ENCODE peak calls at places on chromosomes 4 and X, in eight cellular contexts. R is brain microvascular endothelial cell, O is GM06990, C is bronchial epithelial cell, E is adipocyte, K is psoas muscle, Y is spleen, G is skeletal muscle cell. Z is an unnamed sample.

GRCh38 chrX:12946406-12946805 is 28.5 kb upstream of the TMSB4X start:
- DNase-seq in R (no peak), O (no peak), C (no peak), E (no peak), K (no peak), Y (no peak), G (no peak), Z (no peak)

GRCh38 chr4:108171541-108172230 is 3.0 kb upstream of the LEF1 start:
- DNase-seq in R (no peak), O (peak; percentile 15), C (no peak), E (peak; percentile 8), K (no peak), Y (peak; percentile 76), G (no peak), Z (no peak)

GRCh38 chr4:54482529-54482961 is 175.2 kb upstream of the KIT start:
- DNase-seq in R (peak; percentile 43), O (no peak), C (no peak), E (peak; percentile 13), K (no peak), Y (no peak), G (no peak), Z (no peak)

GRCh38 chr4:152680988-152681731 is 1.4 kb upstream of the TMEM154 start:
- DNase-seq in R (peak; percentile 82), O (no peak), C (peak; percentile 100), E (no peak), K (no peak), Y (no peak), G (peak; percentile 73), Z (peak; percentile 67)

GRCh38 chr4:177190995-177191568 is 118.6 kb upstream of the NEIL3 start:
- DNase-seq in R (peak; percentile 33), O (no peak), C (peak; percentile 27), E (peak; percentile 19), K (no peak), Y (no peak), G (no peak), Z (peak; percentile 7)

GRCh38 chr4:39286263-39286662 is 79.9 kb downstream of the RFC1 start:
- DNase-seq in R (no peak), O (no peak), C (no peak), E (no peak), K (no peak), Y (no peak), G (no peak), Z (no peak)

GRCh38 chr4:3234171-3235029 is 14.6 kb upstream of the MSANTD1 start:
- DNase-seq in R (no peak), O (no peak), C (no peak), E (no peak), K (no peak), Y (no peak), G (no peak), Z (no peak)

GRCh38 chr4:142846105-142846728 is at the start of gene INPP4B:
- DNase-seq in R (peak; percentile 54), O (peak; percentile 52), C (peak; percentile 31), E (peak; percentile 79), K (peak; percentile 34), Y (peak; percentile 76), G (peak; percentile 22), Z (no peak)

GRCh38 chrX:69493193-69493592 is 10.9 kb upstream of the NALF2 start:
- DNase-seq in R (no peak), O (no peak), C (peak; percentile 23), E (peak; percentile 2), K (no peak), Y (no peak), G (no peak), Z (no peak)

GRCh38 chr4:64774626-64775025 is 365.4 kb upstream of the TECRL start:
- DNase-seq in R (no peak), O (no peak), C (no peak), E (no peak), K (no peak), Y (no peak), G (no peak), Z (no peak)

GRCh38 chrX:3791449-3791848 is 78.0 kb upstream of the PRKX start:
- DNase-seq in R (no peak), O (no peak), C (no peak), E (no peak), K (no peak), Y (no peak), G (no peak), Z (no peak)

GRCh38 chr4:18816228-18816891 is 794.8 kb upstream of the LCORL start:
- DNase-seq in R (peak; percentile 4), O (no peak), C (no peak), E (no peak), K (no peak), Y (no peak), G (no peak), Z (no peak)

GRCh38 chr4:43352859-43353258 is 460.3 kb downstream of the GRXCR1 start:
- DNase-seq in R (no peak), O (no peak), C (no peak), E (no peak), K (no peak), Y (no peak), G (no peak), Z (no peak)

GRCh38 chr4:57190651-57191481 is 80.7 kb upstream of the IGFBP7 start:
- DNase-seq in R (peak; percentile 20), O (no peak), C (peak; percentile 23), E (peak; percentile 30), K (no peak), Y (no peak), G (no peak), Z (peak; percentile 12)

DNA sequence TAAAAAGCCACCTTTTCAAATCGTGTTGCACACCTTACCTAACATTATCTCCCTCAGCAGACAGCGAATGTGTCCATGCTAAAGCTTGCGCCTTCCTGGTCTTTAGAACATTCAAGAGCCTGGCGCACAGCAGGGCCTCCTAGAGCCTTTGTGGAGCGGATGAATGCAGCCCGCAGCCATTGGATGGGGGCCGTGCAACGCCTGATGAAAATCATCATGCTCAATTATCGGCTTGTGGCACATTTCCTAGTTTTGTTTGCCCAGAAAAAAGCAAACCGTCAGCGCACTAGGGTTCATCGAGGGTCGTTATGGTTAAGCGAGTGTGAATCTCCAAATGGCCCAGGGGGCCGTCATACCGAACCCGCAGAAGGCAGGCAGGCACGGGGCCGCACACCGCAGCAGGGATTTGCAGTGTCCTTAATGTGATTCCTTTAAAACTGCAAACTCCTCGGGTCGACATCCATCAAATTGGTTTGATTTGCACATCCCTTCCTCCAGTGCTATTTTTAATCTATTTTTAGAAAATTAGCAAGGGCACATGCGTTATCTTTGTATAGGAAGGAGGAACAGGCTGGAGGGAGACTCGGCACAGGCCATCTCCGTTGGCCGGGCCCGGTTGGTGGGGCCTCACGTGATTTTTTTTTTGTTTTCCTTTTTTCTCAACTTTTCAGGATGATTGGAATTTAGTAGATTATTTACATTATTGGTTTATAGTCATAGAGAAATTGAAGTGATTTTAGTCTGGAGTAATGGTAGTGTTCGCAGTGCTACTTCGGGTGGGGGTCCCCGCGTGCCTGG is 53.1 kb downstream of the ABLIM2 start:
- DNase-seq in R (no peak), O (no peak), C (no peak), E (no peak), K (no peak), Y (no peak), G (no peak), Z (no peak)
- H3K4me3 ChIP-seq in R (no peak overlapping the region), O (no peak overlapping the region), C (no peak overlapping the region), E (no peak overlapping the region), K (no peak overlapping the region), Y (no peak overlapping the region), G (no peak overlapping the region), Z (no peak overlapping the region)

DNA sequence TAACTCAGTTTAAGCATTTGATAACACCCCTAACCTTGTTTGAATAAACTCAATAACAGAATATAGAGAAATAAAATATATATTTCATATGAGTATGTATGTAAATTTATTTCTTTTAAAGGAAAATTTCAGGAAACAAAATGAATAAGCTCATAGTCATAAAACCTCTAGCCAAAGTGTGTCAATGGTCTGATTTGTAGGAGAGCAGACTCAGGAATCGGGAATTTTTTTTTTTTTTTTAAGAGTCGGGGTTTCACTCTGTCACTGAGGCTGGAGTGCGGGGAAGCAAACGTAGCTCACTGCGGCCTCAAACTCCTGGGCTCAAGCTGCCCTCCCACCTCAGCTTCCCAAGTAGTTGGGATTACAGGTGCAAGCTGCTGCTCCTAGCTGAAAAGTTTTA is 2.4 kb downstream of the PKD2 start:
- DNase-seq in R (no peak), O (no peak), C (no peak), E (no peak), K (no peak), Y (no peak), G (no peak), Z (no peak)
- H3K4me3 ChIP-seq in R (peak overlapping the region; percentile 23), O (no peak overlapping the region), C (no peak overlapping the region), E (peak overlapping the region; percentile 91), K (no peak overlapping the region), Y (no peak overlapping the region), G (peak overlapping the region; percentile 2), Z (peak overlapping the region; percentile 51)

GRCh38 chr4:38085394-38086150 is 125.4 kb downstream of the PTTG2 start:
- DNase-seq in R (no peak), O (no peak), C (no peak), E (no peak), K (no peak), Y (no peak), G (no peak), Z (no peak)
- H3K4me3 ChIP-seq in R (no peak overlapping the region), O (no peak overlapping the region), C (no peak overlapping the region), E (peak overlapping the region; percentile 68), K (peak overlapping the region; percentile 16), Y (no peak overlapping the region), G (no peak overlapping the region), Z (no peak overlapping the region)

GRCh38 chr4:1550122-1551070 is 133.7 kb downstream of the FAM53A start:
- DNase-seq in R (no peak), O (no peak), C (no peak), E (no peak), K (peak; percentile 8), Y (no peak), G (no peak), Z (no peak)

GRCh38 chr4:1547131-1547862 is 136.8 kb downstream of the FAM53A start:
- DNase-seq in R (no peak), O (no peak), C (no peak), E (no peak), K (peak; percentile 11), Y (no peak), G (no peak), Z (no peak)

GRCh38 chr4:1551211-1551610 is 132.9 kb downstream of the FAM53A start:
- DNase-seq in R (no peak), O (no peak), C (no peak), E (no peak), K (peak; percentile 11), Y (no peak), G (no peak), Z (no peak)

GRCh38 chr4:1549638-1550035 is 134.5 kb downstream of the FAM53A start:
- DNase-seq in R (no peak), O (no peak), C (no peak), E (no peak), K (peak; percentile 5), Y (no peak), G (no peak), Z (no peak)

DNA sequence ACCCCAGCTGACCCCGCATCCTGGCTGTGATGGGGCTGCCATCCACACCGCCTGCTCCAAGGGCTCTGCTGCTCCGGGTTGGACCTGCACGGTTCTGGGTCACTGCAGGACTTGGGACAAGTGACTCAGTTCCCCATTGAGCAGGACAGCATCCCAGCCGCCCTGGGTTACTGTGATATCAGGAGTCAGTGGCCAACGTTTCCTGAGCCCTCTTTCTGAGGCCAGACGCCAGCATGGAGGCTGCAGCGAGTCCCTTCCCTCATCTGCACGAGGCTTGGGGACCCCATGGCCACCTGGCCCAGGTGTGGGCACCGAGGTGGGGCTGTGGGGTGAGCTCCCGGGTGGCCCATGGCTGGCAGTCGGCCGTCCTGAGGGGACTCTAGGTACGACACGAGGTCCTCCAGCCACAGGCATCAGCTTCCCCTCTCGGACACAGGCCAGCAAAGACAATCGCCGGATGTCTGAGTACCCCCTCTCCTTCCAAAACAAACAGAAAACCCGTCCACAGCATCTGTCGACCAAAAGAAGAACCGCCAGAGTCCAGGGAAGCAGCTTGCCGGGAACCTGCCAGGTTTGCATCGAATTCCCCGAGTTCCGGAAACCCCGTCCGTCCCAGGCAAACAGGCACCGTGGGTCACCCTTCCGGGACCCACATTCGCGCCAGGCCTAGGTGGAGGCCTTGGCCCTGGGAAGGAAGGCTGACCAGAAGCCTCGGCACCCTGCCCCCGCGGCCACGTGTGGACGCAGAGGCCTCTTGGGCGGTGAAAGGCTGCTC is 136.1 kb downstream of the FAM53A start:
- DNase-seq in R (no peak), O (no peak), C (no peak), E (no peak), K (peak; percentile 58), Y (no peak), G (no peak), Z (no peak)
- H3K4me3 ChIP-seq in R (no peak overlapping the region), O (no peak overlapping the region), C (no peak overlapping the region), E (peak overlapping the region; percentile 37), K (peak overlapping the region; percentile 57), Y (peak overlapping the region; percentile 53), G (no peak overlapping the region), Z (no peak overlapping the region)

Z was measured in HFF-Myc.